ENCODE peak calls at places on chromosome 1, in six cellular contexts. Y, E, C, H, U and D are unnamed samples.

GRCh38 chr1:201538618-201539551 is at the start of gene NAV1:
- DNase-seq in U (no peak), H (peak), E (no peak), C (no peak), Y (no peak), D (peak)

GRCh38 chr1:26373281-26373680 is 731 bp upstream of the ZNF683 start:
- DNase-seq in C (no peak), H (no peak), Y (no peak), U (no peak), E (peak), D (no peak)

GRCh38 chr1:56577859-56578663 is 1.3 kb downstream of the PLPP3 start:
- DNase-seq in Y (peak), C (peak), U (peak), H (peak), E (no peak), D (peak)

GRCh38 chr1:173190101-173190895 is 16.8 kb downstream of the TNFSF4 start:
- DNase-seq in U (no peak), H (peak), Y (peak), C (peak), E (no peak), D (peak)

GRCh38 chr1:16236091-16236494 is 890 bp downstream of the CPLANE2 start:
- DNase-seq in C (peak), E (no peak), H (no peak), Y (no peak), U (no peak), D (peak)

GRCh38 chr1:246728311-246728710 is 4.1 kb downstream of the SCCPDH start:
- DNase-seq in E (no peak), H (no peak), Y (no peak), C (peak), U (no peak), D (no peak)

GRCh38 chr1:246497331-246497915 is 9.7 kb downstream of the SMYD3 start:
- DNase-seq in C (peak), Y (no peak), U (no peak), E (no peak), H (no peak), D (peak)

GRCh38 chr1:69739181-69739580 is 171.5 kb downstream of the LRRC7 start:
- DNase-seq in E (no peak), H (no peak), Y (no peak), C (no peak), U (no peak), D (no peak)

GRCh38 chr1:207321790-207322530 is 482 bp downstream of the CD55 start:
- DNase-seq in H (no peak), C (no peak), U (no peak), E (peak), Y (no peak), D (no peak)

GRCh38 chr1:85118751-85119150 is 70.5 kb upstream of the MCOLN3 start:
- DNase-seq in Y (no peak), E (no peak), H (no peak), U (no peak), C (no peak), D (no peak)

GRCh38 chr1:7299329-7299799 is 471.7 kb upstream of the VAMP3 start:
- DNase-seq in Y (no peak), E (no peak), C (peak), H (no peak), U (no peak), D (peak)

GRCh38 chr1:9181990-9182783 is 52.4 kb upstream of the H6PD start:
- DNase-seq in H (peak), C (peak), E (no peak), U (peak), Y (no peak), D (peak)

DNA sequence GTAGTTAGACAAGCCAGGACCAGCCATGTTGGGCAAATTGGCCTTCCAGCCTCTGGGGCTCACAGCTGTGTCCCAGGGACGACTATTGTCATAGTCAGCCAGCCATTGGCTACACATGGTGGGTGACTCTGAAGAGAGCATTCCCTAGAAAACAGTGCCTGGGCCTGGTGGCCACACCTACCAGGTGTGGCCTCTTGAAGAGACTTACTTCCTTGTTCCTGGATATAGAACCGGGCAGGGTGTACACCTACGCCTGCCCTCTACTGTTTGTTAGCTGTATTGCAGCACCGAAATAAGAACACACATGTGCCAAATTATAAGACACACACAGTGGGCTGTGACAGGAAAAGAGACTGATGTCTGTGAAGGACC is 134.6 kb upstream of the ARHGEF16 start:
- DNase-seq in C (peak), H (peak), Y (no peak), U (peak), E (no peak), D (peak)
- TF ChIP-seq CTCF in C (peak), H (peak), Y (peak), U (peak), E (peak), D (peak)

DNA sequence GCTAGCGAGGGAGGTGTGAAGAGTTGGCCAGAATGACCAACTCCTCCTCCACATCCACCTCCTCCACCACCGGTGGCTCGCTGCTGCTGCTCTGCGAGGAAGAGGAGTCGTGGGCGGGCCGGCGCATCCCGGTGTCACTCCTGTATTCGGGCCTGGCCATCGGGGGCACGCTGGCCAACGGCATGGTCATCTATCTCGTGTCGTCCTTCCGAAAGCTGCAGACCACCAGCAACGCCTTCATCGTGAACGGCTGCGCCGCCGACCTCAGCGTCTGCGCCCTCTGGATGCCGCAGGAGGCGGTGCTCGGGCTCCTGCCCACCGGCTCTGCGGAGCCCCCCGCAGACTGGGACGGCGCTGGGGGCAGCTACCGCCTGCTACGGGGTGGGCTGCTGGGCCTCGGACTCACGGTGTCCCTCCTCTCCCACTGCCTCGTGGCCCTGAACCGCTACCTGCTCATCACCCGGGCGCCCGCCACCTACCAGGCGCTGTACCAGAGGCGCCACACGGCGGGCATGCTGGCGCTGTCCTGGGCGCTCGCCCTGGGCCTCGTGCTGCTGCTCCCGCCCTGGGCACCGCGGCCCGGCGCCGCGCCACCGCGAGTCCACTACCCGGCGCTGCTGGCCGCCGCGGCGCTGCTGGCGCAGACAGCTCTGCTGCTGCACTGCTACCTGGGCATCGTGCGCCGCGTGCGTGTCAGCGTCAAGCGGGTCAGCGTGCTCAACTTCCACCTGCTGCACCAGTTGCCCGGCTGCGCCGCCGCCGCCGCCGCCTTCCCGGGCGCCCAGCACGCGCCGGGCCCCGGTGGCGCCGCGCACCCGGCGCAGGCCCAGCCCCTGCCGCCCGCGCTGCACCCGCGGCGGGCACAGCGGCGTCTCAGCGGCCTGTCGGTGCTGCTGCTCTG is 1.2 kb downstream of the GPR88 start:
- DNase-seq in E (no peak), U (peak), H (peak), Y (no peak), C (peak), D (peak)
- TF ChIP-seq CTCF in E (no peak), U (peak), H (no peak), Y (peak), C (no peak), D (no peak)

DNA sequence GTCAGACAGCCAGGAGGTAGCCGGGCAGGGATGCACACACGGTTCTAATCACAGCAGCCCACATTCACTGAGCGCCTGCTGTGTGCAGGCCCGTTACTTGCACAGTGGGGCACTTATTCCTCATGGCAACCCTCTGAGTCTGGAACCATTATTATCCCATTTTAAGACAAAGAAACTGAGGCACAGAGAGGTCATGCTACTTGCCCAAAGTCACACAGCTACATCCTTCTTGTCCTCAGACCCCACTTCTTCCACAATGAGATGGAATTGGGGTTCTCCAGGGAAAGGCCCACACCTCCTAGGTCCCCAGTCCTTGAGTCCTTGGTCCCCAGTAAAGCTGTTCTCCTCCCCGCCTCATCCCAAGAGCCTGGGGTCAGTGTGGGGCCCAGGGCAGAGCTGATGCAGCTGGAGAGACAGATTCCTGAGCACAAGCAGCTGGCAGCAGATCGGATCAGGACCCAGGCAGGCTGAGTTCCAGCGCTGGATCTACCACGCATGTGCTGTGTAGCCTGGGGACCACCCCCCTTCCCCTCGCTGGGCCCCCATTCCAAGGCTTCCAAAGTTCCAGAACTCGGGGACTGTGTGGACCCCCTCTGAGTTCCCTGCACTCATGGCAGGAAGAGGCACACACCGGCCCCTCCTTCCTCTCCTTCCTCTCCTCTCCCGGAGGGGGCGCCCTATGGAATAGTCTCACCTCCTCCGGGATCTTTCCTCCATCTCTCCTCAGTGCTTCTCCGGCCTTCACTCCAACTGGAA is 393.4 kb downstream of the MATN1 start:
- DNase-seq in Y (no peak), H (no peak), E (no peak), C (no peak), U (no peak), D (no peak)
- TF ChIP-seq CTCF in Y (no peak), H (no peak), E (no peak), C (no peak), U (no peak), D (no peak)

GRCh38 chr1:94440088-94440487 is 21.9 kb downstream of the ABCD3 start:
- DNase-seq in U (no peak), E (no peak), Y (no peak), C (no peak), H (no peak), D (no peak)
- TF ChIP-seq CTCF in U (no peak), E (no peak), Y (peak), C (no peak), H (no peak), D (no peak)

GRCh38 chr1:11858968-11859871 is 475 bp upstream of the NPPB start:
- DNase-seq in Y (no peak), H (peak), U (peak), C (peak), E (peak), D (peak)
- TF ChIP-seq CTCF in Y (peak), H (no peak), U (peak), C (no peak), E (no peak), D (no peak)

DNA sequence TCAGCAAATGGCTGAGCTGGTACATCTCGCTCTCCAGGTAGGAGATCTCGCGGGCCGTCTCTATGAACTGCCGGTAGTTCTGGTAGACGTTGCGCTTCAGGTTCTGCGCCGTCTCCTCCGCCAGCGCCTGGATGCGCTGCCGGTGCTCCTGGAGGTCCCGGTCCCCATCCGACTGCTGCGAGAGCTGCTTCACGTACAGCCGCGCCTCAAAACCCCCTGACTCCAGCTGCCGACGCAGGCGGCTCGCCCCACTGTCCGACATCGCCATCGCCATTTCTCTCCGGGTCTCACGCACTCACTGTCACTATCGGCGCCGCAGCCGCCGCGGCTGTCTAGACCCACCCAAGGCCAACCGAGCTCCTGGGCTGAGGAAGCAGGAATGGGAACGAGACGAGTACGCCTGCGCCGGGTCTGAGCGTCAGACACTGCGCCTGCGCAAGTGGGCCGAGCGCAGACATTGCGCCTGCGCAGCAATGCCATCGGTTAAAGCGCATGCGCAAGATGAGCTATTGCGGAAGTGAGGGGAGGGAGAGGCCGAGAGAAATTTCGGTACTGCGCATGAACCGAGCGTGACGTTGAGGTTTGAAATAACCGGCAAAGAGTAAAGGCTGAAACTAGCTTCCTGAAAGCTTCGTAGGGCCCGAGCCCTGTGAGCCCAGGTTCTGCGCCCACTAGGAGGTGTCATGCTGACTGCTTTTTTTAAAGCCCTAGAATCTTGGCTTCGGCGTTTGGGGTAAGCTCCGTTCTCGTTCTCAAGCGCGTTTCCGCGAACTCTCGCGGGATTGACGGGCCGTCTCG is at the start of gene EXOC8:
- DNase-seq in E (peak), H (peak), Y (peak), U (peak), C (peak), D (peak)
- TF ChIP-seq CTCF in E (peak), H (no peak), Y (no peak), U (peak), C (no peak), D (no peak)

GRCh38 chr1:168610111-168610510 is 33.7 kb downstream of the XCL1 start:
- DNase-seq in E (no peak), Y (no peak), U (no peak), C (no peak), H (no peak), D (no peak)

GRCh38 chr1:168613038-168613451 is 36.6 kb downstream of the XCL1 start:
- DNase-seq in H (no peak), E (no peak), C (no peak), Y (no peak), U (no peak), D (no peak)

GRCh38 chr1:168618351-168618750 is 41.9 kb downstream of the XCL1 start:
- DNase-seq in C (no peak), U (no peak), H (no peak), E (no peak), Y (no peak), D (no peak)

GRCh38 chr1:168615965-168616364 is 39.6 kb downstream of the XCL1 start:
- DNase-seq in Y (no peak), C (no peak), U (no peak), E (no peak), H (no peak), D (no peak)

GRCh38 chr1:168613689-168614655 is 37.6 kb downstream of the XCL1 start:
- DNase-seq in Y (no peak), U (no peak), E (no peak), C (no peak), H (no peak), D (no peak)
- TF ChIP-seq CTCF in Y (no peak), U (no peak), E (no peak), C (no peak), H (no peak), D (no peak)

GRCh38 chr1:68051475-68051874 is 1.0 kb upstream of the DIRAS3 start:
- DNase-seq in U (no peak), Y (no peak), E (no peak), C (peak), H (peak), D (no peak)
- TF ChIP-seq CTCF in U (no peak), Y (peak), E (no peak), C (peak), H (no peak), D (no peak)